ENCODE peak calls at places on chromosomes 13 and 19, in nine cellular contexts. C is iPS DF 6.9, Q is uterus, X is psoas muscle, B is upper lobe of left lung, Y is body of pancreas, T is transverse colon, G is cardiac muscle cell, P is stomach. R is an unnamed sample.

GRCh38 chr19:13881692-13882418 is 4.9 kb downstream of the NANOS3 start:
- DNase-seq in Q (no peak), P (no peak), C (no peak), T (peak; percentile 63), X (no peak), Y (no peak), B (peak; percentile 52), G (no peak), R (no peak)

GRCh38 chr19:6047741-6048231 is 62.5 kb downstream of the RFX2 start:
- DNase-seq in T (no peak), G (peak; percentile 70), C (peak; percentile 43), P (no peak), X (no peak), B (no peak), Y (peak; percentile 47), Q (no peak), R (peak; percentile 61)

GRCh38 chr13:102710261-102710679 is 15.4 kb upstream of the METTL21C start:
- DNase-seq in X (no peak), Y (no peak), T (no peak), Q (peak; percentile 19), B (no peak), C (no peak), P (no peak), G (peak; percentile 7), R (no peak)

GRCh38 chr19:15091918-15092753 is 10.1 kb downstream of the OR1I1 start:
- DNase-seq in Q (peak; percentile 49), T (no peak), P (no peak), G (peak; percentile 73), C (peak; percentile 43), X (no peak), Y (peak; percentile 85), B (no peak), R (no peak)

GRCh38 chr19:12623361-12624031 is 12.8 kb downstream of the ZNF791 start:
- DNase-seq in G (no peak), X (no peak), C (no peak), B (no peak), P (no peak), Q (no peak), T (no peak), Y (no peak), R (no peak)

GRCh38 chr13:106083620-106084350 is 451.7 kb downstream of the EFNB2 start:
- DNase-seq in P (peak; percentile 41), B (no peak), C (no peak), T (peak; percentile 43), Q (no peak), Y (peak; percentile 56), X (no peak), G (peak; percentile 31), R (peak; percentile 55)

GRCh38 chr19:12293771-12294307 is 844 bp downstream of the ZNF44 start:
- DNase-seq in C (no peak), Y (peak; percentile 95), X (peak; percentile 77), Q (peak; percentile 56), P (peak; percentile 92), G (peak; percentile 92), T (peak; percentile 92), B (peak; percentile 71), R (peak; percentile 68)

GRCh38 chr19:50794778-50795664 is 4.8 kb downstream of the ACP4 start:
- DNase-seq in P (no peak), T (no peak), C (no peak), G (no peak), Q (no peak), X (no peak), Y (peak; percentile 36), B (peak; percentile 64), R (peak; percentile 60)

GRCh38 chr19:31675187-31675913 is 326.1 kb upstream of the TSHZ3 start:
- DNase-seq in B (no peak), G (no peak), P (no peak), Q (no peak), Y (no peak), T (no peak), X (no peak), C (no peak), R (no peak)

GRCh38 chr13:105135852-105136251 is 1399.6 kb downstream of the EFNB2 start:
- DNase-seq in T (no peak), C (no peak), X (no peak), Q (no peak), G (no peak), B (no peak), Y (no peak), P (no peak), R (no peak)

GRCh38 chr13:33931397-33931987 is 113.5 kb downstream of the RFC3 start:
- DNase-seq in G (peak; percentile 75), X (no peak), B (no peak), T (no peak), C (no peak), P (no peak), Y (peak; percentile 13), Q (no peak), R (peak; percentile 35)

GRCh38 chr19:30693179-30693578 is 321.0 kb downstream of the ZNF536 start:
- DNase-seq in B (no peak), C (no peak), X (no peak), P (no peak), T (no peak), Y (no peak), Q (no peak), G (no peak), R (peak; percentile 71)

GRCh38 chr19:13012690-13013608 is 17.7 kb downstream of the NFIX start:
- DNase-seq in P (no peak), Q (peak; percentile 88), T (peak; percentile 74), G (no peak), X (peak; percentile 93), C (no peak), B (peak; percentile 84), Y (peak; percentile 33), R (peak; percentile 50)

GRCh38 chr13:33497146-33497845 is 211.7 kb upstream of the STARD13 start:
- DNase-seq in P (no peak), Y (no peak), X (no peak), T (no peak), Q (no peak), C (no peak), B (no peak), G (no peak), R (no peak)

GRCh38 chr13:100063333-100063732 is 25.6 kb upstream of the PCCA start:
- DNase-seq in B (no peak), Q (no peak), P (no peak), C (no peak), Y (no peak), T (no peak), G (no peak), X (no peak), R (no peak)

GRCh38 chr13:24007979-24008620 is 110.8 kb upstream of the C1QTNF9B start:
- DNase-seq in C (no peak), P (no peak), G (no peak), B (no peak), Y (no peak), T (no peak), X (no peak), Q (no peak), R (no peak)

GRCh38 chr13:113930711-113931637 is 42.9 kb downstream of the C13orf46 start:
- DNase-seq in P (peak; percentile 24), T (no peak), C (no peak), Q (peak; percentile 11), X (no peak), G (no peak), B (no peak), Y (no peak), R (peak; percentile 8)

DNA sequence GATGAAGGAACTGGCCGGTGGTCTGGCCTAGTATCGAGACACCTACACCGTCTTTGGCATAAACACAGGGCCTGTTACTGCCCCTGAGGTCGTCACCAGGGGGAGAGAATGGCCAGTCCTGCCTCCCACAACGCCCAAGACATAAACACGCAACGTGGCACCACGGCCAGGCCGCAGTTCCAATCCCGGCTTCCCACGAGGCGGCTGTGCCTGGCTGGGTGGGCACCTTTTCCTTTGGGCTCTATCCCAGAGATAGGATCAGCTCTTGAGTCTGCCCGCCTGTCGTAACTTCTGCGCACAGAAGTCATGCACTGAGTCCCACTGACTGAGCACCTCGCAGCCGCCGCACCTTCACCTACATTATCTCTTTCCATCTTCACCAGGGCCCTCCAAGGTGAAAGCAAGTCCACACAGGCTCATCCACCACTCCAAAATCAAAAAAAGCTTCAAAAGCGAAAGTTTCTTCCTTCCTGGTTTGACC is 1.1 kb downstream of the MIER2 start:
- DNase-seq in X (no peak), C (no peak), T (no peak), Y (no peak), P (no peak), B (peak; percentile 63), G (no peak), Q (no peak), R (no peak)
- H3K27ac ChIP-seq in X (peak overlapping the region; percentile 65), C (no peak overlapping the region), T (peak overlapping the region; percentile 76), Y (peak overlapping the region; percentile 34), P (peak overlapping the region; percentile 87), B (peak overlapping the region; percentile 93), G (no peak overlapping the region), Q (peak overlapping the region; percentile 87), R (peak overlapping the region; percentile 78)

DNA sequence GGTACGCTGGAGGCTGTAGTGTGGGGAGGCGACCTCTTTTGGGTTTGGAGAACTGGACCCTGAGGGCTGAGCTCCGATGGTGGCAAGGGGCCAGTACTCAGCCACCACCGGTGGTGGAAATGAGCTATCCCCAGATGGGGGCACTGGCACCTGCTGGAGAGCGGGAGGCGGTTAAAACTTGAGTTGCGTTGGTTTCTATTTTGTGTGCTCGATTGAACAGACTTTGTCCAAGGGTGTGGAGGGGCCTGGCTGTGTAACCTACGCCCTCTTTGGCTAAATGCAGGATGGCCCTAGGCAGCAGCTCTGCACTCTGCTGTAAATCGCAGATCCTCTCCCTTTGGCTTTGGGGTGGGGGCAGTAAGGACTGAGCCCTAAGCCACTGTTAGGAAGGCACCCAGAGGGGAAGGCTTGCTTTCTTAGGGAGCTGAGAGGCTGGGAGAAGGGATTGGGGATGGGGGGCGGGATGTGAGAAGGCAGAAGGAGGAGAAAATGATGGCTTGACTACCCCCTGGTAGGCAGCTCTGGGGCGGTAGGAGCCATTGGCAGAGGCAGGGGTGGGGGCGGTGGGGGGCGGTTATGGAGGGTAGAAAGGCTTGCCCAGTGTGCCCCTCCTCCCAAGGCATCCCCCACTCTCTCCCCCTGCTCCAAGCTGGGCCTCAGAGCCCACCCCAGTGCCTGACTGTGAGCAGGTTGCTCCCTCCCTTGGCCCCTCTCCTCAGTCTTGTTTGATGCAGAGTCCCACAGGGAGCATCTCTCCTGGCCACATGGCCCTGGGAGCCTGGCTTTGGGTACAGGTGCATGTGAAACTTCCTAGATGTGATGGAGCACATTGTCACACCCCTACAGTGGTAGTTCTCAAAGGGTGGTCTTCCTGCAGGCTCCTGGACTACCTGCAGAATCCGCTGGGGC is 5.0 kb downstream of the VSTM2B start:
- DNase-seq in Q (no peak), G (no peak), T (no peak), P (no peak), C (no peak), B (no peak), X (no peak), Y (no peak), R (no peak)
- H3K27me3 ChIP-seq in Q (peaks cover 22% of the 10 kb centered on the region), G (peaks cover 97% of the 10 kb centered on the region), T (peaks cover 64% of the 10 kb centered on the region), P (peaks cover 98% of the 10 kb centered on the region), C (peaks cover 42% of the 10 kb centered on the region), B (peaks cover 56% of the 10 kb centered on the region), X (no peaks in the 10 kb centered on the region), Y (no peaks in the 10 kb centered on the region), R (peaks cover 93% of the 10 kb centered on the region)

GRCh38 chr13:46172531-46172991 is 9.4 kb downstream of the LCP1 start:
- DNase-seq in C (no peak), Q (no peak), T (peak; percentile 41), G (no peak), P (no peak), B (no peak), X (no peak), Y (no peak), R (no peak)
- H3K4me3 ChIP-seq in C (no peak overlapping the region), Q (no peak overlapping the region), T (no peak overlapping the region), G (no peak overlapping the region), P (no peak overlapping the region), B (no peak overlapping the region), X (no peak overlapping the region), Y (no peak overlapping the region), R (no peak overlapping the region)

GRCh38 chr19:11242864-11243797 is 3.7 kb downstream of the ANGPTL8 start:
- DNase-seq in C (peak; percentile 54), P (peak; percentile 96), Y (peak; percentile 97), G (peak; percentile 90), Q (peak; percentile 93), T (peak; percentile 92), B (peak; percentile 97), X (peak; percentile 95), R (peak; percentile 95)
- H3K27ac ChIP-seq in C (no peak overlapping the region), P (peak overlapping the region; percentile 66), Y (peak overlapping the region; percentile 6), G (no peak overlapping the region), Q (peak overlapping the region; percentile 53), T (peak overlapping the region; percentile 26), B (peak overlapping the region; percentile 82), X (no peak overlapping the region), R (peak overlapping the region; percentile 14)